ENCODE peak calls at places on chromosomes 6 and 20, in seven cellular contexts. One of them, this sample, is unnamed.

GRCh38 chr6:106765496-106765895 is 136.1 kb downstream of the QRSL1 start:
- DNase-seq in A172: no peak
- DNase-seq in EL: no peak
- DNase-seq in ureter: no peak
- DNase-seq in stimulated activated CD4-positive, alpha-beta T cell treated with anti-CD3 and anti-CD28 coated beads, Interleukin-2, amount 100 ng/mL, for 48 hours: no peak
- DNase-seq in DMS53: no peak
- DNase-seq in fibroblast of mammary gland: no peak
- DNase-seq in this sample: no peak

GRCh38 chr6:109523478-109523877 is 40.5 kb upstream of the ZBTB24 start:
- DNase-seq in A172: no peak
- DNase-seq in EL: peak
- DNase-seq in ureter: no peak
- DNase-seq in stimulated activated CD4-positive, alpha-beta T cell treated with anti-CD3 and anti-CD28 coated beads, Interleukin-2, amount 100 ng/mL, for 48 hours: no peak
- DNase-seq in DMS53: no peak
- DNase-seq in fibroblast of mammary gland: peak
- DNase-seq in this sample: no peak

GRCh38 chr6:116439572-116439971 is 21.6 kb upstream of the CALHM6 start:
- DNase-seq in A172: no peak
- DNase-seq in EL: peak
- DNase-seq in ureter: no peak
- DNase-seq in stimulated activated CD4-positive, alpha-beta T cell treated with anti-CD3 and anti-CD28 coated beads, Interleukin-2, amount 100 ng/mL, for 48 hours: no peak
- DNase-seq in DMS53: no peak
- DNase-seq in fibroblast of mammary gland: peak
- DNase-seq in this sample: no peak

GRCh38 chr6:110101885-110102284 is 77.6 kb downstream of the WASF1 start:
- DNase-seq in A172: no peak
- DNase-seq in EL: no peak
- DNase-seq in ureter: no peak
- DNase-seq in stimulated activated CD4-positive, alpha-beta T cell treated with anti-CD3 and anti-CD28 coated beads, Interleukin-2, amount 100 ng/mL, for 48 hours: no peak
- DNase-seq in DMS53: no peak
- DNase-seq in fibroblast of mammary gland: no peak
- DNase-seq in this sample: no peak

GRCh38 chr6:152173321-152173720 is 365.8 kb downstream of the ESR1 start:
- DNase-seq in A172: no peak
- DNase-seq in EL: no peak
- DNase-seq in ureter: no peak
- DNase-seq in stimulated activated CD4-positive, alpha-beta T cell treated with anti-CD3 and anti-CD28 coated beads, Interleukin-2, amount 100 ng/mL, for 48 hours: no peak
- DNase-seq in DMS53: no peak
- DNase-seq in fibroblast of mammary gland: peak
- DNase-seq in this sample: no peak

GRCh38 chr6:148817689-148818088 is 70.9 kb downstream of the UST start:
- DNase-seq in A172: no peak
- DNase-seq in EL: no peak
- DNase-seq in ureter: no peak
- DNase-seq in stimulated activated CD4-positive, alpha-beta T cell treated with anti-CD3 and anti-CD28 coated beads, Interleukin-2, amount 100 ng/mL, for 48 hours: no peak
- DNase-seq in DMS53: no peak
- DNase-seq in fibroblast of mammary gland: no peak
- DNase-seq in this sample: no peak

GRCh38 chr6:38080889-38081288 is 261.4 kb downstream of the ZFAND3 start:
- DNase-seq in A172: no peak
- DNase-seq in EL: no peak
- DNase-seq in ureter: no peak
- DNase-seq in stimulated activated CD4-positive, alpha-beta T cell treated with anti-CD3 and anti-CD28 coated beads, Interleukin-2, amount 100 ng/mL, for 48 hours: no peak
- DNase-seq in DMS53: no peak
- DNase-seq in fibroblast of mammary gland: no peak
- DNase-seq in this sample: no peak

GRCh38 chr20:22389836-22390542 is 194.4 kb downstream of the FOXA2 start:
- DNase-seq in A172: peak
- DNase-seq in EL: no peak
- DNase-seq in ureter: no peak
- DNase-seq in stimulated activated CD4-positive, alpha-beta T cell treated with anti-CD3 and anti-CD28 coated beads, Interleukin-2, amount 100 ng/mL, for 48 hours: no peak
- DNase-seq in DMS53: peak
- DNase-seq in fibroblast of mammary gland: peak
- DNase-seq in this sample: no peak

GRCh38 chr6:155629652-155630051 is 174.0 kb upstream of the NOX3 start:
- DNase-seq in A172: no peak
- DNase-seq in EL: no peak
- DNase-seq in ureter: no peak
- DNase-seq in stimulated activated CD4-positive, alpha-beta T cell treated with anti-CD3 and anti-CD28 coated beads, Interleukin-2, amount 100 ng/mL, for 48 hours: no peak
- DNase-seq in DMS53: no peak
- DNase-seq in fibroblast of mammary gland: no peak
- DNase-seq in this sample: no peak

GRCh38 chr6:118249680-118250079 is 298.4 kb upstream of the PLN start:
- DNase-seq in A172: no peak
- DNase-seq in EL: peak
- DNase-seq in ureter: no peak
- DNase-seq in stimulated activated CD4-positive, alpha-beta T cell treated with anti-CD3 and anti-CD28 coated beads, Interleukin-2, amount 100 ng/mL, for 48 hours: no peak
- DNase-seq in DMS53: peak
- DNase-seq in fibroblast of mammary gland: no peak
- DNase-seq in this sample: no peak

GRCh38 chr6:157317129-157317814 is 6.0 kb downstream of the TMEM242 start:
- DNase-seq in A172: peak
- DNase-seq in EL: peak
- DNase-seq in ureter: peak
- DNase-seq in stimulated activated CD4-positive, alpha-beta T cell treated with anti-CD3 and anti-CD28 coated beads, Interleukin-2, amount 100 ng/mL, for 48 hours: no peak
- DNase-seq in DMS53: no peak
- DNase-seq in fibroblast of mammary gland: peak
- DNase-seq in this sample: no peak

GRCh38 chr6:40340196-40340595 is 247.0 kb downstream of the LRFN2 start:
- DNase-seq in A172: no peak
- DNase-seq in EL: no peak
- DNase-seq in ureter: no peak
- DNase-seq in stimulated activated CD4-positive, alpha-beta T cell treated with anti-CD3 and anti-CD28 coated beads, Interleukin-2, amount 100 ng/mL, for 48 hours: no peak
- DNase-seq in DMS53: no peak
- DNase-seq in fibroblast of mammary gland: no peak
- DNase-seq in this sample: no peak

GRCh38 chr6:149181304-149181703 is 136.2 kb upstream of the TAB2 start:
- DNase-seq in A172: no peak
- DNase-seq in EL: no peak
- DNase-seq in ureter: no peak
- DNase-seq in stimulated activated CD4-positive, alpha-beta T cell treated with anti-CD3 and anti-CD28 coated beads, Interleukin-2, amount 100 ng/mL, for 48 hours: no peak
- DNase-seq in DMS53: no peak
- DNase-seq in fibroblast of mammary gland: no peak
- DNase-seq in this sample: no peak

GRCh38 chr6:114084327-114084890 is 113.5 kb upstream of the HDAC2 start:
- DNase-seq in A172: peak
- DNase-seq in EL: peak
- DNase-seq in ureter: no peak
- DNase-seq in stimulated activated CD4-positive, alpha-beta T cell treated with anti-CD3 and anti-CD28 coated beads, Interleukin-2, amount 100 ng/mL, for 48 hours: no peak
- DNase-seq in DMS53: no peak
- DNase-seq in fibroblast of mammary gland: peak
- DNase-seq in this sample: no peak

GRCh38 chr6:137707590-137708360 is 159.3 kb upstream of the TNFAIP3 start:
- DNase-seq in A172: peak
- DNase-seq in EL: peak
- DNase-seq in ureter: peak
- DNase-seq in stimulated activated CD4-positive, alpha-beta T cell treated with anti-CD3 and anti-CD28 coated beads, Interleukin-2, amount 100 ng/mL, for 48 hours: peak
- DNase-seq in DMS53: peak
- DNase-seq in fibroblast of mammary gland: peak
- DNase-seq in this sample: no peak

GRCh38 chr20:5531318-5532081 is 214.7 kb upstream of the PROKR2 start:
- DNase-seq in A172: peak
- DNase-seq in EL: no peak
- DNase-seq in ureter: no peak
- DNase-seq in stimulated activated CD4-positive, alpha-beta T cell treated with anti-CD3 and anti-CD28 coated beads, Interleukin-2, amount 100 ng/mL, for 48 hours: no peak
- DNase-seq in DMS53: no peak
- DNase-seq in fibroblast of mammary gland: peak
- DNase-seq in this sample: no peak

GRCh38 chr6:124888581-124889371 is 73.5 kb upstream of the RNF217 start:
- DNase-seq in A172: no peak
- DNase-seq in EL: no peak
- DNase-seq in ureter: no peak
- DNase-seq in stimulated activated CD4-positive, alpha-beta T cell treated with anti-CD3 and anti-CD28 coated beads, Interleukin-2, amount 100 ng/mL, for 48 hours: no peak
- DNase-seq in DMS53: peak
- DNase-seq in fibroblast of mammary gland: peak
- DNase-seq in this sample: no peak

GRCh38 chr6:108760158-108761050 is 87.8 kb upstream of the ARMC2 start:
- DNase-seq in A172: no peak
- DNase-seq in EL: peak
- DNase-seq in ureter: peak
- DNase-seq in stimulated activated CD4-positive, alpha-beta T cell treated with anti-CD3 and anti-CD28 coated beads, Interleukin-2, amount 100 ng/mL, for 48 hours: no peak
- DNase-seq in DMS53: peak
- DNase-seq in fibroblast of mammary gland: peak
- DNase-seq in this sample: no peak

GRCh38 chr6:15518057-15518456 is 144.8 kb downstream of the DTNBP1 start:
- DNase-seq in A172: no peak
- DNase-seq in EL: no peak
- DNase-seq in ureter: no peak
- DNase-seq in stimulated activated CD4-positive, alpha-beta T cell treated with anti-CD3 and anti-CD28 coated beads, Interleukin-2, amount 100 ng/mL, for 48 hours: no peak
- DNase-seq in DMS53: no peak
- DNase-seq in fibroblast of mammary gland: no peak
- DNase-seq in this sample: no peak

GRCh38 chr6:132218063-132218696 is 183.1 kb downstream of the MOXD1 start:
- DNase-seq in A172: peak
- DNase-seq in EL: peak
- DNase-seq in ureter: no peak
- DNase-seq in stimulated activated CD4-positive, alpha-beta T cell treated with anti-CD3 and anti-CD28 coated beads, Interleukin-2, amount 100 ng/mL, for 48 hours: no peak
- DNase-seq in DMS53: peak
- DNase-seq in fibroblast of mammary gland: peak
- DNase-seq in this sample: no peak

GRCh38 chr20:61253264-61253639 is 1.2 kb downstream of the CDH4 start:
- DNase-seq in A172: no peak
- DNase-seq in EL: peak
- DNase-seq in ureter: no peak
- DNase-seq in stimulated activated CD4-positive, alpha-beta T cell treated with anti-CD3 and anti-CD28 coated beads, Interleukin-2, amount 100 ng/mL, for 48 hours: no peak
- DNase-seq in DMS53: no peak
- DNase-seq in fibroblast of mammary gland: peak
- DNase-seq in this sample: peak

GRCh38 chr6:111846061-111846460 is 27.2 kb downstream of the FYN start:
- DNase-seq in A172: no peak
- DNase-seq in EL: no peak
- DNase-seq in ureter: no peak
- DNase-seq in stimulated activated CD4-positive, alpha-beta T cell treated with anti-CD3 and anti-CD28 coated beads, Interleukin-2, amount 100 ng/mL, for 48 hours: no peak
- DNase-seq in DMS53: no peak
- DNase-seq in fibroblast of mammary gland: no peak
- DNase-seq in this sample: no peak

This sample was measured in NCI-H1930.